ENCODE peak calls at places on chromosome 9, in four cellular contexts. One of them, this sample, is unnamed.

GRCh38 chr9:18343799-18344198 is 130.2 kb upstream of the ADAMTSL1 start:
- DNase-seq in GM12878: no peak
- DNase-seq in IMR-90: peak
- DNase-seq in H1: no peak
- DNase-seq in this sample: no peak

GRCh38 chr9:114761515-114761914 is 44.3 kb downstream of the TNFSF15 start:
- DNase-seq in IMR-90: no peak
- DNase-seq in GM12878: no peak
- DNase-seq in H1: no peak
- DNase-seq in this sample: no peak

GRCh38 chr9:91037511-91038482 is 236.2 kb downstream of the SYK start:
- DNase-seq in H1: no peak
- DNase-seq in IMR-90: peak
- DNase-seq in GM12878: no peak
- DNase-seq in this sample: no peak

GRCh38 chr9:71806916-71807315 is 38.6 kb upstream of the CEMIP2 start:
- DNase-seq in H1: peak
- DNase-seq in GM12878: no peak
- DNase-seq in IMR-90: peak
- DNase-seq in this sample: peak

GRCh38 chr9:98214811-98215210 is 22.4 kb upstream of the CORO2A start:
- DNase-seq in IMR-90: no peak
- DNase-seq in H1: no peak
- DNase-seq in GM12878: no peak
- DNase-seq in this sample: no peak

GRCh38 chr9:109477269-109478203 is 20.6 kb downstream of the PTPN3 start:
- DNase-seq in GM12878: peak
- DNase-seq in H1: no peak
- DNase-seq in IMR-90: no peak
- DNase-seq in this sample: no peak

GRCh38 chr9:114908796-114909448 is 21.5 kb downstream of the TNFSF8 start:
- DNase-seq in IMR-90: peak
- DNase-seq in GM12878: no peak
- DNase-seq in H1: no peak
- DNase-seq in this sample: no peak

GRCh38 chr9:83979812-83980394 is at the start of gene HNRNPK:
- DNase-seq in H1: peak
- DNase-seq in IMR-90: peak
- DNase-seq in GM12878: peak
- DNase-seq in this sample: peak

GRCh38 chr9:113143432-113144227 is 7.2 kb upstream of the SLC31A2 start:
- DNase-seq in IMR-90: no peak
- DNase-seq in GM12878: no peak
- DNase-seq in H1: no peak
- DNase-seq in this sample: no peak

GRCh38 chr9:26462213-26462612 is 430.4 kb downstream of the CAAP1 start:
- DNase-seq in GM12878: no peak
- DNase-seq in IMR-90: no peak
- DNase-seq in H1: no peak
- DNase-seq in this sample: no peak

GRCh38 chr9:82117025-82117424 is 128.5 kb downstream of the SPATA31D1 start:
- DNase-seq in H1: no peak
- DNase-seq in IMR-90: no peak
- DNase-seq in GM12878: no peak
- DNase-seq in this sample: no peak

GRCh38 chr9:101586651-101587050 is 8.1 kb downstream of the PPP3R2 start:
- DNase-seq in GM12878: no peak
- DNase-seq in IMR-90: no peak
- DNase-seq in H1: no peak
- DNase-seq in this sample: no peak

GRCh38 chr9:16112116-16112515 is 559.3 kb downstream of the CCDC171 start:
- DNase-seq in GM12878: no peak
- DNase-seq in H1: peak
- DNase-seq in IMR-90: no peak
- DNase-seq in this sample: no peak

GRCh38 chr9:115855458-115856133 is 298.0 kb upstream of the PAPPA start:
- DNase-seq in H1: no peak
- DNase-seq in IMR-90: peak
- DNase-seq in GM12878: no peak
- DNase-seq in this sample: no peak

GRCh38 chr9:4796988-4797956 is 4.5 kb downstream of the RCL1 start:
- DNase-seq in GM12878: no peak
- DNase-seq in H1: no peak
- DNase-seq in IMR-90: peak
- DNase-seq in this sample: no peak

GRCh38 chr9:4691794-4692193 is 12.4 kb downstream of the CDC37L1 start:
- DNase-seq in H1: no peak
- DNase-seq in IMR-90: peak
- DNase-seq in GM12878: no peak
- DNase-seq in this sample: no peak

GRCh38 chr9:81894891-81895290 is 33.3 kb upstream of the SPATA31D4 start:
- DNase-seq in IMR-90: peak
- DNase-seq in H1: no peak
- DNase-seq in GM12878: no peak
- DNase-seq in this sample: no peak

GRCh38 chr9:88007291-88007650 is 32.9 kb upstream of the CDK20 start:
- DNase-seq in IMR-90: no peak
- DNase-seq in GM12878: no peak
- DNase-seq in H1: no peak
- DNase-seq in this sample: no peak

GRCh38 chr9:107980984-107981383 is 491.4 kb upstream of the KLF4 start:
- DNase-seq in GM12878: no peak
- DNase-seq in IMR-90: no peak
- DNase-seq in H1: no peak
- DNase-seq in this sample: no peak

GRCh38 chr9:36946653-36947052 is 87.4 kb downstream of the PAX5 start:
- DNase-seq in IMR-90: no peak
- DNase-seq in H1: no peak
- DNase-seq in GM12878: no peak
- DNase-seq in this sample: no peak

GRCh38 chr9:95570646-95571045 is 53.9 kb upstream of the PTCH1 start:
- DNase-seq in IMR-90: no peak
- DNase-seq in GM12878: no peak
- DNase-seq in H1: no peak
- DNase-seq in this sample: no peak

GRCh38 chr9:99134893-99135341 is 30.0 kb downstream of the TGFBR1 start:
- DNase-seq in H1: no peak
- DNase-seq in IMR-90: peak
- DNase-seq in GM12878: peak
- DNase-seq in this sample: no peak

GRCh38 chr9:121929893-121930875 is 162.9 kb downstream of the TTLL11 start:
- DNase-seq in IMR-90: no peak
- DNase-seq in H1: peak
- DNase-seq in GM12878: peak
- DNase-seq in this sample: peak

GRCh38 chr9:128940271-128940921 is 7.0 kb downstream of the DOLK start:
- DNase-seq in IMR-90: no peak
- DNase-seq in GM12878: no peak
- DNase-seq in H1: no peak
- DNase-seq in this sample: no peak

GRCh38 chr9:97501177-97501971 is at the start of gene TMOD1:
- DNase-seq in GM12878: no peak
- DNase-seq in H1: peak
- DNase-seq in IMR-90: peak
- DNase-seq in this sample: peak

GRCh38 chr9:4299006-4299795 is 667 bp downstream of the GLIS3 start:
- DNase-seq in IMR-90: peak
- DNase-seq in GM12878: no peak
- DNase-seq in H1: peak
- DNase-seq in this sample: no peak

GRCh38 chr9:122193651-122194050 is 33.9 kb downstream of the MORN5 start:
- DNase-seq in H1: no peak
- DNase-seq in IMR-90: no peak
- DNase-seq in GM12878: no peak
- DNase-seq in this sample: no peak

GRCh38 chr9:86997158-86997557 is 49.9 kb upstream of the GAS1 start:
- DNase-seq in H1: no peak
- DNase-seq in IMR-90: no peak
- DNase-seq in GM12878: no peak
- DNase-seq in this sample: no peak

GRCh38 chr9:133115604-133116345 is 5.3 kb downstream of the RALGDS start:
- DNase-seq in H1: no peak
- DNase-seq in IMR-90: peak
- DNase-seq in GM12878: peak
- DNase-seq in this sample: peak
- TF ChIP-seq POLR2A in H1: no peak
- TF ChIP-seq POLR2A in IMR-90: no peak
- TF ChIP-seq POLR2A in GM12878: no peak
- TF ChIP-seq POLR2A in this sample: no peak

DNA sequence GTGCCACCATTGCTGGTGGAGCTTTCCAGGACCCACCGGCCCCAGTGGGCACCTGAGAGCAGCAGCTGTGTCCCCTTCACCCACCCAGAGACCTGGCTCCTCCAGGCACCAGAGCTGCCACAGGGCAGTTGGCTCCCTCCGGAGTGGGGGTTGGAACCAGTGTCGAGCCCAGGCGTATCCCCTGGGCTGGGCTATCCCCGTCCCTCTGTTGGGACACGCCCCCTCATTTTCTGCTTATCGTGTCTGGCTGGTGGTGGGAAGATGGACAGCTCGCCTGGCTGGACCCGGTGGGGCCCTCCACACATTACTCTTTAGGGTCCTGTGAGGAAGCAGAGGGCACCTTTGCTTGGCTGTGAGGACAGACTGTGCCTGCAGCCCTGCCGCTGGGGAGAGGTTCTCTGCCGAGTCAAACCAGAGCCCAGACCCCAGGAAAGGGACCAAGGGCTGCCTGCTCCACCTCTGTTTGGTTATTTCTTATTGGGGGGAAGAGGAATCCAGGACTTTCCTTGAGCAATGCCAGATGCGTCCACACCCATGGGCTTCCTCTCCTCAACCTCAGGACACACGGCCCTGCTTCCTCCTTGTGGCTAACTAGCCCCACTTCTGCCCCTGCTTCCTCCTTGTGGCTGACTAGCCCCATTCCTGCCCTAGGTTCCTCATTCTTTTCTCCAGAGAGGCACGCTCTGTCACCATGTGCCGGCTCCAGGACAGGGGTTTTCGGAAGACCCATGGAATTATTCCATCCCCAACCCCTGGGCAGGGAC is 11.3 kb upstream of the FCN1 start:
- DNase-seq in GM12878: no peak
- DNase-seq in H1: no peak
- DNase-seq in IMR-90: no peak
- DNase-seq in this sample: no peak
- TF ChIP-seq CHD1 in GM12878: no peak
- TF ChIP-seq CHD1 in H1: no peak
- TF ChIP-seq CHD1 in IMR-90: no peak
- TF ChIP-seq CHD1 in this sample: no peak

DNA sequence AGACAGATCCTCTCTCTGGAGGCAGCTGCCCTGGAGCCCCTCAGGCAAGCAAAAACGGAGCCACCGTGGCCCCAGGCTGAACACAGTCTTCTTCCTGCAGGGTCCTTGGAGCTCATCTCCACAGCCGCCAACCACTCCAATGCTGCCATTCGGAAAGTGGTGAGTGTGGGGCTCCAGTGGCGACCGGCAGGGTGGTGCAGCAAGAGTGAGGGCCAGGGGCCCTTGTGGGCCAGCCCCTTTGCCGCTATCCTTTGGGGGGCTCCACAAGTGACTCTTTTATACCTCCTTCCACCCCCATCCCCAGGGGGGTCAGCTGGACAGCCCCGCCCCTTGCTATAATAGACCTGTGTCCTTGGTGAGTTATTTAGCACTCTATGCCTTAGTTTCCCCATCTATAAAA is 47.4 kb upstream of the SUSD3 start:
- DNase-seq in IMR-90: no peak
- DNase-seq in H1: no peak
- DNase-seq in GM12878: no peak
- DNase-seq in this sample: no peak
- TF ChIP-seq POLR2A in IMR-90: no peak
- TF ChIP-seq POLR2A in H1: no peak
- TF ChIP-seq POLR2A in GM12878: no peak
- TF ChIP-seq POLR2A in this sample: no peak

GRCh38 chr9:79812507-79813261 is 240.9 kb downstream of the TLE4 start:
- DNase-seq in H1: no peak
- DNase-seq in GM12878: peak
- DNase-seq in IMR-90: no peak
- DNase-seq in this sample: no peak

GRCh38 chr9:79807966-79808365 is 236.2 kb downstream of the TLE4 start:
- DNase-seq in GM12878: no peak
- DNase-seq in IMR-90: no peak
- DNase-seq in H1: no peak
- DNase-seq in this sample: no peak

GRCh38 chr9:79812099-79812498 is 240.3 kb downstream of the TLE4 start:
- DNase-seq in IMR-90: no peak
- DNase-seq in GM12878: no peak
- DNase-seq in H1: no peak
- DNase-seq in this sample: no peak

GRCh38 chr9:79809477-79809876 is 237.7 kb downstream of the TLE4 start:
- DNase-seq in H1: no peak
- DNase-seq in GM12878: no peak
- DNase-seq in IMR-90: peak
- DNase-seq in this sample: no peak

DNA sequence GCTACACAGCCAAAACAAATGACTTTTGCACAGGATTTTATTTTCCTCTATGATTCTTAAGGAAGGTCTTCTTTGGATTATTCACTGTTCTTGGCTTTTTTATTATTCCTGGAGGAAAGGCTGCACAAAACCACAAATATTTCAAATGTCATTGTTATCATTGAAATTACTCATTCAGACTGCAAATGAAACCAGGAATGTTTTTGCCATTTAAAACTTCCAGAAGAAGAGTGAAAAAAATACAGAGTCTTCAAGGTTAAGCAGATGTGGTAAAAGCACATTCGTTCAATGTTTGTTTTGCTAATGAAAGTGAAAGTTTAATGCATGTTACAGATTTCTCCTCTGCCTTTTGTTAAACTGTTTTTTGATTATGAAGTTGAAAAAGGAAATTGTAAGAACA is 238.2 kb downstream of the TLE4 start:
- DNase-seq in GM12878: no peak
- DNase-seq in H1: no peak
- DNase-seq in IMR-90: peak
- DNase-seq in this sample: no peak
- TF ChIP-seq CHD1 in GM12878: no peak
- TF ChIP-seq CHD1 in H1: no peak
- TF ChIP-seq CHD1 in IMR-90: no peak
- TF ChIP-seq CHD1 in this sample: no peak

GRCh38 chr9:127698985-127699670 is 7.7 kb upstream of the CFAP157 start:
- DNase-seq in GM12878: peak
- DNase-seq in H1: peak
- DNase-seq in IMR-90: peak
- DNase-seq in this sample: peak
- TF ChIP-seq POLR2A in GM12878: peak
- TF ChIP-seq POLR2A in H1: peak
- TF ChIP-seq POLR2A in IMR-90: no peak
- TF ChIP-seq POLR2A in this sample: peak

This sample was measured in K562.